ENCODE peak calls at places on chromosomes 11 and 22, in five cellular contexts. T is left ventricle myocardium superior; I is adrenal gland; X is effector memory CD4-positive, alpha-beta T cell; O is NCI-H1092. S is an unnamed sample.

GRCh38 chr22:35970601-35971417 is 57.8 kb downstream of the RBFOX2 start:
- DNase-seq in T (no peak), I (no peak), X (no peak), O (no peak), S (no peak)

GRCh38 chr11:2577071-2578005 is 122.5 kb downstream of the KCNQ1OT1 start:
- DNase-seq in T (peak; percentile 22), I (peak; percentile 12), X (no peak), O (no peak), S (no peak)

GRCh38 chr11:94623120-94623735 is 56.1 kb downstream of the PIWIL4 start:
- DNase-seq in T (no peak), I (peak; percentile 57), X (no peak), O (peak; percentile 83), S (no peak)

GRCh38 chr22:46758867-46759290 is 3.6 kb upstream of the TBC1D22A start:
- DNase-seq in T (peak; percentile 44), I (no peak), X (no peak), O (no peak), S (no peak)

GRCh38 chr11:38824573-38824972 is 2226.5 kb upstream of the RAG2 start:
- DNase-seq in T (no peak), I (no peak), X (no peak), O (no peak), S (no peak)

GRCh38 chr22:41288245-41288946 is 2.4 kb upstream of the RANGAP1 start:
- DNase-seq in T (no peak), I (no peak), X (no peak), O (no peak), S (no peak)

GRCh38 chr11:73907191-73907590 is 30.4 kb downstream of the PAAF1 start:
- DNase-seq in T (no peak), I (peak; percentile 53), X (no peak), O (no peak), S (no peak)

GRCh38 chr22:50053861-50054260 is 4.2 kb downstream of the TTLL8 start:
- DNase-seq in T (no peak), I (no peak), X (no peak), O (no peak), S (no peak)

GRCh38 chr11:587978-588380 is 11.7 kb downstream of the PHRF1 start:
- DNase-seq in T (no peak), I (peak; percentile 85), X (peak; percentile 76), O (no peak), S (no peak)

GRCh38 chr22:31650391-31650790 is 11.6 kb downstream of the PISD start:
- DNase-seq in T (no peak), I (no peak), X (no peak), O (no peak), S (no peak)

GRCh38 chr11:65213322-65214211 is 31.8 kb downstream of the CAPN1 start:
- DNase-seq in T (no peak), I (no peak), X (no peak), O (no peak), S (no peak)

GRCh38 chr11:64885367-64886286 is 7.2 kb upstream of the EHD1 start:
- DNase-seq in T (no peak), I (no peak), X (peak; percentile 21), O (no peak), S (no peak)

GRCh38 chr11:116500833-116501622 is 271.8 kb downstream of the BUD13 start:
- DNase-seq in T (no peak), I (no peak), X (no peak), O (peak; percentile 94), S (no peak)

GRCh38 chr11:117946196-117946841 is 17.1 kb upstream of the TMPRSS13 start:
- DNase-seq in T (no peak), I (no peak), X (no peak), O (no peak), S (no peak)

GRCh38 chr11:78220218-78221157 is 31.8 kb downstream of the USP35 start:
- DNase-seq in T (no peak), I (peak; percentile 10), X (no peak), O (no peak), S (no peak)

GRCh38 chr11:72263363-72263762 is 19.4 kb upstream of the PHOX2A start:
- DNase-seq in T (no peak), I (no peak), X (no peak), O (no peak), S (no peak)

GRCh38 chr22:43747877-43748276 is 64.2 kb downstream of the EFCAB6 start:
- DNase-seq in T (no peak), I (no peak), X (no peak), O (no peak), S (no peak)

GRCh38 chr11:32892355-32893090 is at the start of gene QSER1:
- DNase-seq in T (peak; percentile 84), I (peak; percentile 71), X (peak; percentile 50), O (peak; percentile 56), S (peak; percentile 9)

GRCh38 chr11:130873766-130874165 is 42.5 kb downstream of the SNX19 start:
- DNase-seq in T (no peak), I (no peak), X (no peak), O (no peak), S (no peak)

GRCh38 chr22:18974477-18975180 is 38.5 kb upstream of the PRODH start:
- DNase-seq in T (no peak), I (no peak), X (no peak), O (no peak), S (no peak)

GRCh38 chr22:17846326-17846992 is 72.2 kb upstream of the BID start:
- DNase-seq in T (no peak), I (no peak), X (no peak), O (no peak), S (no peak)

GRCh38 chr11:60767388-60767811 is 10.7 kb downstream of the MS4A15 start:
- DNase-seq in T (no peak), I (no peak), X (no peak), O (no peak), S (no peak)

GRCh38 chr11:3834349-3835099 is 6.2 kb downstream of the RHOG start:
- DNase-seq in T (peak; percentile 61), I (peak; percentile 42), X (no peak), O (no peak), S (no peak)

GRCh38 chr22:39092111-39092867 is 4.8 kb upstream of the APOBEC3H start:
- DNase-seq in T (peak; percentile 15), I (no peak), X (no peak), O (no peak), S (no peak)

GRCh38 chr11:88357323-88358039 is 19.9 kb upstream of the CTSC start:
- DNase-seq in T (no peak), I (no peak), X (no peak), O (no peak), S (no peak)

GRCh38 chr11:128476729-128477128 is 110.6 kb downstream of the ETS1 start:
- DNase-seq in T (no peak), I (no peak), X (peak; percentile 79), O (no peak), S (no peak)

GRCh38 chr22:49353185-49353584 is 474.5 kb downstream of the BRD1 start:
- DNase-seq in T (no peak), I (no peak), X (no peak), O (no peak), S (no peak)

GRCh38 chr11:44627911-44628729 is 62.7 kb downstream of the CD82 start:
- DNase-seq in T (peak; percentile 88), I (peak; percentile 91), X (no peak), O (peak; percentile 74), S (no peak)

GRCh38 chr22:39514373-39514973 is 5.9 kb upstream of the ATF4 start:
- DNase-seq in T (peak; percentile 71), I (no peak), X (no peak), O (no peak), S (no peak)

GRCh38 chr11:115215694-115216615 is 288.3 kb downstream of the CADM1 start:
- DNase-seq in T (no peak), I (no peak), X (no peak), O (no peak), S (no peak)

GRCh38 chr11:34960277-34960676 is 43.9 kb downstream of the PDHX start:
- DNase-seq in T (peak; percentile 55), I (no peak), X (no peak), O (peak; percentile 34), S (no peak)

GRCh38 chr11:2804701-2805387 is 80.7 kb downstream of the CDKN1C start:
- DNase-seq in T (peak; percentile 43), I (peak; percentile 16), X (no peak), O (no peak), S (no peak)

GRCh38 chr11:1121343-1122331 is 36.1 kb upstream of the MUC5AC start:
- DNase-seq in T (peak; percentile 23), I (peak; percentile 9), X (no peak), O (no peak), S (no peak)

GRCh38 chr11:113873241-113873626 is 2.1 kb downstream of the USP28 start:
- DNase-seq in T (peak; percentile 53), I (no peak), X (no peak), O (no peak), S (no peak)

GRCh38 chr11:110738641-110739040 is 26.4 kb upstream of the ARHGAP20 start:
- DNase-seq in T (no peak), I (no peak), X (no peak), O (no peak), S (no peak)

GRCh38 chr11:131867457-131868257 is 497.2 kb downstream of the NTM start:
- DNase-seq in T (peak; percentile 75), I (peak; percentile 53), X (no peak), O (peak; percentile 65), S (no peak)